ENCODE peak calls at places on chromosomes 6 and 20, in six cellular contexts. U, V, E, Y, G and M are unnamed samples.

GRCh38 chr20:20079102-20079784 is 26.9 kb downstream of the CFAP61 start:
- DNase-seq in Y (no peak), G (no peak), V (no peak), E (no peak), U (no peak), M (no peak)

GRCh38 chr6:14841901-14842421 is 403.9 kb upstream of the JARID2 start:
- DNase-seq in U (no peak), G (peak), E (peak), Y (no peak), V (peak), M (no peak)

GRCh38 chr6:165515963-165516624 is 146.9 kb downstream of the PDE10A start:
- DNase-seq in Y (no peak), V (peak), G (peak), E (no peak), U (no peak), M (no peak)

GRCh38 chr6:154520280-154520679 is 9.8 kb upstream of the CNKSR3 start:
- DNase-seq in U (no peak), V (no peak), E (no peak), G (no peak), Y (no peak), M (no peak)

GRCh38 chr6:12327391-12327790 is 37.2 kb downstream of the EDN1 start:
- DNase-seq in V (no peak), G (peak), U (no peak), E (no peak), Y (no peak), M (no peak)

GRCh38 chr6:111228094-111228493 is 140.8 kb downstream of the SLC16A10 start:
- DNase-seq in G (no peak), U (no peak), Y (no peak), E (no peak), V (peak), M (no peak)

GRCh38 chr6:2111162-2111677 is 134.2 kb downstream of the GMDS start:
- DNase-seq in E (peak), V (peak), Y (no peak), G (peak), U (no peak), M (no peak)

GRCh38 chr6:70879496-70879895 is 77.4 kb downstream of the B3GAT2 start:
- DNase-seq in V (no peak), E (no peak), U (no peak), Y (no peak), G (no peak), M (no peak)

DNA sequence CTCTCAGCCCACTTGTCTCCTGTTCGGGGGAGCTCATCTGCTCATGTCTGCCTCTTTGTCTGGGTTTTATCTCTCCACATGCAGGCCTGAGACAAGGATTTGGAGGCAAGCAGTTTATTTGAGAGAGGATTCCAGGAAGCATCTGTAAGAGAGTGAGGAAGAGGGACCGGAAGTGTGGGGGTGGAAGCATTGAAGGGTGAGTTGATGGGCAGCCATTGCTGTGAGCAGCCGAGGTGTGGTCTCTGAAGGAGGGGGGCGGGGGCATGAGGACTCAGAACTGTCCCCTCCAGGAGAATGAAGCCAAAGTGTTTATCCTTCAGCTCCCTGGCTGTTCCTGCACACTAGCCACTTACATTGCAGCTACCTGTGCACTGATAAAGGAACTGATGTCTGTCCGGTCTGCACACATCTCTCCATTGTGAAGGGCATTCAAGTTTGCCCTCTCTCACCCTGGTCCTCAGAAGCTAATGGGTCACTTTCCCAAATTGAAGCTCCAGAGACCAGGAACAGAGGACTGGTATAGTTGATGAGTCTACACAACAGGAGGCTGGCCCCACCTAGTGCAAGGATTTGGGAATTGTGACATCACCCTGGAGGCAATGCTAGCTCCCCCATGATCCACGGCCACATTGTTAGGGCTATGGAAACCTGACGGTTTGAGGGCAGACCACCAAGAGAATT is 100.5 kb upstream of the FOXA2 start:
- DNase-seq in V (no peak), U (no peak), G (peak), Y (no peak), E (no peak), M (no peak)
- TF ChIP-seq CTCF in V (no peak), U (no peak), G (peak), Y (no peak), E (no peak), M (no peak)

DNA sequence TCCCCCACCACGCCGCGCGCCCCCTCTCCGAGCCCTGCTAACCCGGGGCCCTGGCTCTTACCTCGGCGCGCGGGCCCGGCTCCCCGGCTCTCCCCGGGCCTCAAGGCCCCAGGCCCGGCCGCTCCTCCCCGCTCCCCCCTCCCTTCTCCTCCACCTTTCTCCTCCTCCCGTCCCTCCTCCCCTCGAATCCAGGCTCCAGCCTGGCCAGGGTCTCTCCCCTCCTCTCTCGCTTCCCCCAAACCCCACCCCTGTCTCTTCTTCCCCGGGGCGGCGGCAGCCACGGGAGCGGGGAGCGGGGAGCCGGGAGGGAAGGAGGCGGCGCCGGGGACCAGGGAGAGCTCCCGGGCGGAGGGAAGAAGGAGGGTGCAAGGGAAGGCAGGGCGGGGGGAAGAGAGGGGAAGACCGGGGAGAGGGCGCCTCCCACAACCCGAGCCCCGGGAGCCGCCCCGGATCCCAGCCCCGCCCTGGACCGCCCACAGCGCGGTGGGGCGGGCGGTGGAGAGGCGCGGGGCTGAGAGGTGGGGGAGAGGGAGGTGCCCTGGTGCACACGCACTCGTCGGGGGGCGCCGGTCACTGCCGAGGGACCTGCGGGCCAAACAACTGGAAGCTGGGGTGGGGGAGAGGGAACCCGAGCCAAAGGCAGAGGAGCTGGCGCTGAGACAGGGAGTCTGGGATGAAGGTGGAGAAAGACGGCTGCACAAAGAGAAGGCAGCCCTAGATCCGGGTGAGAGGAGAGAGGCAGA is at the start of gene GABBR1:
- DNase-seq in Y (peak), E (peak), U (peak), G (peak), V (peak), M (peak)
- TF ChIP-seq CTCF in Y (no peak), E (no peak), U (no peak), G (no peak), V (no peak), M (no peak)

DNA sequence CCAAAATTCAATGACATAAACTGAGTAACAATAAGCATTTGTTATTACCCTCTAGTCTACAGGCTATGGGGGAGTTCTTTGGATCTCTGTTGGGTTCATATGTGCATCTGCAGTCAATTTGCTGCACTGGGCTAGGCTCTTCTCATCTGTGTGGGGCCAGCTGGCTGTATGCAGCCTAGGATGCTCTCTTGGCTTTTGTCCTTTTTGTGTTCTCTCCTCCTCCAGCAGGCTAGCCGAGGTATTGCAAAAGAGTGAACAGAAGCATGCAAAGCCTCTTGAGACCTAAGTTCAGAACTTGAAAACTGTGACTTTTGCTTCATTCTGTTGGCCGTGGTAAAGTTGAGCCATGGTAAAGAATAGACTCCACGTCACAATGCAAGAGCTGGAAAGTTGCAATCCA is 62.8 kb upstream of the FOXO3 start:
- DNase-seq in Y (peak), U (peak), V (peak), E (no peak), G (peak), M (no peak)
- TF ChIP-seq CTCF in Y (peak), U (peak), V (peak), E (peak), G (peak), M (peak)

GRCh38 chr6:19181252-19181651 is 655.9 kb upstream of the ID4 start:
- DNase-seq in E (no peak), V (peak), U (no peak), Y (no peak), G (no peak), M (no peak)
- TF ChIP-seq CTCF in E (no peak), V (no peak), U (no peak), Y (no peak), G (no peak), M (no peak)

GRCh38 chr6:134918418-134918961 is 31.4 kb downstream of the ALDH8A1 start:
- DNase-seq in V (no peak), Y (no peak), E (no peak), U (no peak), G (no peak), M (no peak)
- TF ChIP-seq CTCF in V (peak), Y (no peak), E (no peak), U (no peak), G (no peak), M (peak)

GRCh38 chr20:64228086-64228485 is 27.5 kb upstream of the PCMTD2 start:
- DNase-seq in E (no peak), G (no peak), Y (no peak), U (no peak), V (no peak), M (no peak)

GRCh38 chr20:64228751-64229518 is 26.6 kb upstream of the PCMTD2 start:
- DNase-seq in U (no peak), V (no peak), G (no peak), Y (no peak), E (no peak), M (no peak)

GRCh38 chr20:64225828-64226598 is 29.5 kb upstream of the PCMTD2 start:
- DNase-seq in G (no peak), V (no peak), E (no peak), U (no peak), Y (no peak), M (no peak)

GRCh38 chr20:64225166-64225595 is 30.4 kb upstream of the PCMTD2 start:
- DNase-seq in U (no peak), G (no peak), Y (no peak), V (no peak), E (no peak), M (no peak)

GRCh38 chr20:64226686-64227576 is 28.6 kb upstream of the PCMTD2 start:
- DNase-seq in V (no peak), E (no peak), G (no peak), Y (no peak), U (no peak), M (no peak)
- TF ChIP-seq CTCF in V (no peak), E (no peak), G (no peak), Y (no peak), U (no peak), M (no peak)

DNA sequence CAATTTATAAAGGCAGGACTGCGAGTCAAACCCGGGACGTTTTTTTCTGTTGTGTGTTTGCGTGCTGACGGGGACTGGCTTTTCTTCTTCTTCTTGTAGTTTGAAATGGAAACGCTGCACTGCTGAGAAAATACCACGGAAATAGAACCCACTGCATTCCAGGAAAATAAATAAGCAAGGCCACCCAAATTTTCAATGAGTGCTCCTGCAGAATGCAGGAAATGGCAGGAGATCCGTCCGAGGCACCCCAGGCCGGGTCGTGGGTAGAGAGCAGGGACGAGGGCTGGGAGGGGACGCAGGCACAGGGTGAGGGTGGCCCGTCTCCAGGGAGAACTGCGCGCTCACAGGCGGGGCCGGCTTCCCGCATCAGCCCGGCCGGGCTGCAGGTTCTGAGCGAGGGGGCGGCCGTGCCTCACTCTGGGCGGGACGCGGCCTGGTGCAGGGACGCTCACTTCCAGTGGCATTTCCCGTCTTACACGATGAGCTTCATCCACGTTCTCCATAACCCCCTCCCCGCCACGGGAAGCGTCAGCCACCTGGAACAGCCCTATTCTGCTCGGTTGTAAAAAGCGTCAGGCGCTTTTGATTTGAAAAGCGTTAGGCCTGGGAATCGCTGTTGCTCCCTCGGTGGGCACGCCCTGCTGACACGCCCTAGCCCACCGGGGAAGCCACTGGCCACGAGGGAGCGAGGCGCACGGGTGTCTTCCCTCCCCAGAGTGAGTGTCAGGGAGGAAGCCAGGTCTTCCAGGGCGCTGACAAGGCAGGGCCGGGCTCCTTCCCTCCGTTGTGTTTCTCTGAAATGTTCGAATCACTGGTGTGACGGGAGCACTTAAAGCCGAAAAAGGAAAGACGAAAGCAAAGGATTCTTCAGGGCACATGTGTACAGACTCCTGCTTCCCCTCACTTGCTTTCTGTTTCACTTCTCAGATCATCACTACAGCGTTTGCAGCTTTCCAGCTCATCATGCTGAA is 17.9 kb upstream of the EXOC2 start:
- DNase-seq in V (peak), Y (peak), E (peak), U (peak), G (peak), M (no peak)
- TF ChIP-seq CTCF in V (no peak), Y (no peak), E (no peak), U (no peak), G (no peak), M (no peak)